ENCODE peak calls at places on chromosomes 12 and 14, in four cellular contexts. R is A549, W is midbrain, S is NCI-H2081. B is an unnamed sample.
A peak's percentile ranks its signal among the peaks of the same experiment; 100 is the strongest.

GRCh38 chr14:44914849-44915248 is 46.9 kb downstream of the KLHL28 start:
- DNase-seq in R (no peak), W (no peak), S (no peak), B (no peak)

GRCh38 chr12:52037248-52037861 is 13.9 kb upstream of the NR4A1 start:
- DNase-seq in R (no peak), W (peak; percentile 27), S (peak; percentile 15), B (peak; percentile 86)

GRCh38 chr14:75404843-75405242 is 23.0 kb upstream of the JDP2 start:
- DNase-seq in R (no peak), W (no peak), S (no peak), B (no peak)

GRCh38 chr14:65940056-65940735 is 527.7 kb downstream of the FUT8 start:
- DNase-seq in R (peak; percentile 41), W (no peak), S (no peak), B (no peak)

GRCh38 chr14:105411985-105412767 is 7.5 kb upstream of the MTA1 start:
- DNase-seq in R (no peak), W (no peak), S (no peak), B (no peak)

GRCh38 chr14:100376751-100377171 is 53.6 kb downstream of the SLC25A47 start:
- DNase-seq in R (peak; percentile 82), W (no peak), S (peak; percentile 27), B (no peak)

GRCh38 chr12:89731614-89732013 is 23.0 kb upstream of the ATP2B1 start:
- DNase-seq in R (no peak), W (no peak), S (no peak), B (no peak)

GRCh38 chr14:104685216-104685997 is 4.0 kb upstream of the INF2 start:
- DNase-seq in R (no peak), W (no peak), S (no peak), B (no peak)

GRCh38 chr12:119208626-119209061 is 29.9 kb downstream of the HSPB8 start:
- DNase-seq in R (no peak), W (peak; percentile 79), S (no peak), B (peak; percentile 84)

GRCh38 chr12:80917651-80918050 is 20.1 kb downstream of the LIN7A start:
- DNase-seq in R (no peak), W (no peak), S (no peak), B (no peak)

GRCh38 chr14:76782885-76783566 is 21.8 kb downstream of the VASH1 start:
- DNase-seq in R (no peak), W (peak; percentile 19), S (no peak), B (no peak)

GRCh38 chr12:96427269-96427729 is 27.1 kb upstream of the CDK17 start:
- DNase-seq in R (peak; percentile 55), W (peak; percentile 14), S (no peak), B (peak; percentile 77)

GRCh38 chr12:49882248-49882850 is 21.4 kb downstream of the FAIM2 start:
- DNase-seq in R (no peak), W (no peak), S (no peak), B (no peak)

GRCh38 chr12:122687091-122687490 is 16.1 kb downstream of the HCAR2 start:
- DNase-seq in R (no peak), W (no peak), S (no peak), B (no peak)

B was measured in ecto neural progenitor cell.